ENCODE peak calls at places on chromosomes 12 and 14, in nine cellular contexts. B, R, V, U, C, D, A, X and H are unnamed samples.
A peak's percentile ranks its signal among the peaks of the same experiment; 100 is the strongest.

GRCh38 chr12:32367381-32367780 is 32.0 kb upstream of the FGD4 start:
- DNase-seq in B (no peak), R (no peak), V (no peak), U (no peak), C (no peak), D (no peak), A (no peak), X (no peak), H (no peak)

GRCh38 chr14:41597647-41598046 is 9.0 kb upstream of the LRFN5 start:
- DNase-seq in B (no peak), R (no peak), V (no peak), U (no peak), C (peak; percentile 81), D (no peak), A (no peak), X (no peak), H (no peak)

GRCh38 chr14:65472189-65472588 is 59.7 kb downstream of the FUT8 start:
- DNase-seq in B (no peak), R (no peak), V (no peak), U (no peak), C (no peak), D (no peak), A (no peak), X (no peak), H (no peak)

GRCh38 chr14:100654814-100655795 is 67.9 kb upstream of the BEGAIN start:
- DNase-seq in B (peak; percentile 90), R (peak; percentile 63), V (no peak), U (no peak), C (peak; percentile 46), D (no peak), A (no peak), X (no peak), H (peak; percentile 74)

GRCh38 chr14:94173885-94174621 is at the start of gene PPP4R4:
- DNase-seq in B (peak; percentile 32), R (peak; percentile 98), V (peak; percentile 94), U (peak; percentile 89), C (peak; percentile 93), D (peak; percentile 86), A (peak; percentile 70), X (peak; percentile 70), H (peak; percentile 91)

GRCh38 chr14:60771117-60771516 is 36.6 kb downstream of the MNAT1 start:
- DNase-seq in B (no peak), R (no peak), V (no peak), U (no peak), C (no peak), D (no peak), A (no peak), X (no peak), H (no peak)

GRCh38 chr14:24690492-24690891 is 56.5 kb upstream of the GZMB start:
- DNase-seq in B (no peak), R (no peak), V (no peak), U (no peak), C (no peak), D (no peak), A (no peak), X (no peak), H (no peak)

GRCh38 chr14:100381386-100382105 is 58.4 kb downstream of the SLC25A47 start:
- DNase-seq in B (no peak), R (no peak), V (no peak), U (no peak), C (no peak), D (no peak), A (peak; percentile 43), X (no peak), H (no peak)

GRCh38 chr12:107359382-107359781 is 266.0 kb upstream of the CRY1 start:
- DNase-seq in B (no peak), R (no peak), V (no peak), U (no peak), C (no peak), D (no peak), A (peak; percentile 77), X (no peak), H (no peak)

GRCh38 chr14:98899441-98899840 is 372.6 kb downstream of the BCL11B start:
- DNase-seq in B (no peak), R (no peak), V (no peak), U (no peak), C (no peak), D (no peak), A (no peak), X (no peak), H (no peak)

GRCh38 chr12:105102673-105103072 is 4.9 kb upstream of the WASHC4 start:
- DNase-seq in B (no peak), R (no peak), V (no peak), U (no peak), C (no peak), D (no peak), A (no peak), X (no peak), H (no peak)

GRCh38 chr14:53180272-53181221 is 27.4 kb upstream of the DDHD1 start:
- DNase-seq in B (no peak), R (no peak), V (no peak), U (peak; percentile 15), C (no peak), D (no peak), A (peak; percentile 32), X (peak; percentile 76), H (no peak)

GRCh38 chr14:64720190-64720589 is 16.0 kb downstream of the PLEKHG3 start:
- DNase-seq in B (peak; percentile 91), R (no peak), V (no peak), U (peak; percentile 67), C (no peak), D (no peak), A (peak; percentile 83), X (peak; percentile 93), H (no peak)

GRCh38 chr14:98548071-98548686 is 723.8 kb downstream of the BCL11B start:
- DNase-seq in B (no peak), R (no peak), V (no peak), U (no peak), C (no peak), D (no peak), A (no peak), X (no peak), H (no peak)

GRCh38 chr14:89347885-89348284 is 69.1 kb downstream of the FOXN3 start:
- DNase-seq in B (no peak), R (no peak), V (no peak), U (no peak), C (no peak), D (no peak), A (no peak), X (no peak), H (no peak)

GRCh38 chr14:32469388-32470160 is 140.5 kb downstream of the AKAP6 start:
- DNase-seq in B (peak; percentile 15), R (no peak), V (no peak), U (peak; percentile 63), C (no peak), D (no peak), A (peak; percentile 76), X (peak; percentile 26), H (no peak)

GRCh38 chr12:6641131-6641530 is 5.4 kb upstream of the LPAR5 start:
- DNase-seq in B (no peak), R (no peak), V (no peak), U (no peak), C (peak; percentile 84), D (no peak), A (no peak), X (no peak), H (no peak)

GRCh38 chr12:6644257-6644596 is 3.0 kb downstream of the ACRBP start:
- DNase-seq in B (no peak), R (no peak), V (no peak), U (no peak), C (no peak), D (peak; percentile 39), A (no peak), X (no peak), H (no peak)

GRCh38 chr12:6644903-6645302 is 2.3 kb downstream of the ACRBP start:
- DNase-seq in B (no peak), R (peak; percentile 51), V (no peak), U (no peak), C (no peak), D (no peak), A (no peak), X (no peak), H (no peak)

GRCh38 chr12:6646276-6647082 is 753 bp downstream of the ACRBP start:
- DNase-seq in B (no peak), R (no peak), V (no peak), U (no peak), C (no peak), D (no peak), A (no peak), X (no peak), H (no peak)

GRCh38 chr12:6643569-6644256 is 3.5 kb downstream of the ACRBP start:
- DNase-seq in B (no peak), R (no peak), V (no peak), U (no peak), C (no peak), D (peak; percentile 39), A (no peak), X (no peak), H (no peak)
- H3K27ac ChIP-seq in B (no peak overlapping the region), R (no peak overlapping the region), V (no peak overlapping the region), U (no peak overlapping the region), C (no peak overlapping the region), D (no peak overlapping the region), A (no peak overlapping the region), X (no peak overlapping the region), H (peak overlapping the region; percentile 47)

DNA sequence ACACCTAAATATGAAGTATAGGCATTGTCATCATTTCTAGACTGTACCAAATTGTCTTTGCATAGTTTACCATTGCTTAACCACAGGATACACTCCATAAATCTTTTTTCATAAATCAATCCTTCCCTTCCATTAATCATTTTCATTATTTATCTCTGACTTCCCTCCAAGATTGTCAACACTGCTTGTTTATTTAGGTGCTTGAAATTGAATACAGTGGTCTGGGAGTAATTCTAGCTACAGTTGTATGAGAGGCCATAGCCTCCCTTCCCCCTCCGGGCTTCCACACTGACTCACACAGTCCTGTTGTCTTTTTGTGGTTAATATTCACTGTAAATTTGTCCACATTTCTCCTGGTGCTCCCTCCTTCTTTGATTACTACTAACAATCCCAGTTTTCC is 114.2 kb upstream of the ARID2 start:
- DNase-seq in B (no peak), R (no peak), V (no peak), U (no peak), C (no peak), D (no peak), A (peak; percentile 81), X (no peak), H (no peak)
- TF ChIP-seq POLR2A in B (no peak), R (no peak), V (no peak), U (no peak), C (no peak), D (no peak), A (no peak), X (no peak), H (no peak)

DNA sequence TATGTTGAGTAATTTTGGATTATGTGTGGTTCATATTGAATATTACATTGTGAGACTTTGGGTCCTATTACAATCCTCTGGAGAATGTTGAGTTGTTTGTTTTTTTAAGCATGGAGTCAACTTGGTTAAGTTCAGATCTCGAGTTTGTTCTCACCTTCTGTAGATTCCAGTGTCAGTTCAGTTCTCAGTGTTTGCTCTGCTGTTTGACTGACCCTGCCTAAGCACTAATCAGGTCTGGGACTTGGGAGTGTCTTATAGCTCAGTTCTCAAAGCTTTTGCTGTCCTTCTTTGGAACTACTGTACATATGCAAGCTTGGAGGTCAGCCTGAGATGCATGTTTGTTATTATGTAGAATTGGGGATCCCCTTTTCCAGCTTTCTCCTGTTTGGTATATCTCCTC is 63.1 kb downstream of the DIP2B start:
- DNase-seq in B (no peak), R (no peak), V (no peak), U (peak; percentile 40), C (no peak), D (no peak), A (peak; percentile 63), X (no peak), H (no peak)
- H3K27ac ChIP-seq in B (peak overlapping the region; percentile 91), R (peak overlapping the region; percentile 73), V (peak overlapping the region; percentile 50), U (peak overlapping the region; percentile 57), C (peak overlapping the region; percentile 58), D (no peak overlapping the region), A (peak overlapping the region; percentile 36), X (no peak overlapping the region), H (peak overlapping the region; percentile 71)

GRCh38 chr12:47832263-47832933 is 12.7 kb upstream of the HDAC7 start:
- DNase-seq in B (no peak), R (no peak), V (peak; percentile 79), U (no peak), C (no peak), D (no peak), A (no peak), X (no peak), H (no peak)
- TF ChIP-seq POLR2A in B (no peak), R (no peak), V (no peak), U (no peak), C (no peak), D (no peak), A (no peak), X (no peak), H (no peak)